ENCODE peak calls at places on chromosomes 7 and 10, in seven cellular contexts. L is mesendoderm, S is neuronal stem cell, H is H9, C is IMR-90, J is trophoblast cell, W is H1. V is an unnamed sample.

GRCh38 chr7:69260023-69260422 is 338.3 kb upstream of the AUTS2 start:
- DNase-seq in J (no peak), W (no peak), S (no peak), H (no peak), C (no peak), L (no peak), V (no peak)

GRCh38 chr7:42843209-42843800 is 68.6 kb downstream of the C7orf25 start:
- DNase-seq in S (peak), W (no peak), J (no peak), C (peak), H (peak), L (peak), V (peak)

GRCh38 chr7:76302299-76303056 is at the start of gene HSPB1:
- DNase-seq in S (peak), W (peak), C (peak), J (peak), H (peak), L (peak), V (peak)

GRCh38 chr7:157992511-157993160 is 595.0 kb downstream of the PTPRN2 start:
- DNase-seq in J (no peak), L (no peak), S (no peak), H (no peak), W (no peak), C (no peak), V (no peak)

GRCh38 chr7:127710635-127711034 is 58.6 kb downstream of the SND1 start:
- DNase-seq in L (no peak), J (no peak), S (no peak), C (no peak), H (no peak), W (no peak), V (no peak)

GRCh38 chr10:1465421-1465902 is 271.9 kb downstream of the ADARB2 start:
- DNase-seq in J (no peak), L (no peak), S (no peak), W (no peak), H (no peak), C (no peak), V (no peak)

GRCh38 chr10:6062101-6062771 is at the start of gene IL2RA:
- DNase-seq in W (no peak), J (no peak), H (peak), S (no peak), C (no peak), L (no peak), V (no peak)

GRCh38 chr7:6658618-6659345 is 21.7 kb downstream of the ZNF316 start:
- DNase-seq in C (no peak), J (no peak), W (no peak), L (no peak), S (no peak), H (no peak), V (no peak)

GRCh38 chr10:58293989-58294388 is 25.0 kb downstream of the CISD1 start:
- DNase-seq in J (no peak), L (peak), H (no peak), W (no peak), C (no peak), S (no peak), V (no peak)

GRCh38 chr7:90387470-90388240 is 15.6 kb upstream of the CLDN12 start:
- DNase-seq in W (no peak), J (no peak), S (no peak), L (peak), C (peak), H (no peak), V (no peak)

GRCh38 chr7:13882051-13882450 is 107.4 kb downstream of the ETV1 start:
- DNase-seq in S (no peak), C (no peak), L (no peak), W (no peak), H (no peak), J (peak), V (no peak)

GRCh38 chr10:120475844-120476791 is 19.1 kb downstream of the PLPP4 start:
- DNase-seq in S (no peak), J (no peak), W (peak), H (no peak), L (no peak), C (no peak), V (no peak)

GRCh38 chr10:79063071-79063491 is 5.7 kb upstream of the ZMIZ1 start:
- DNase-seq in W (no peak), H (no peak), C (no peak), S (no peak), L (no peak), J (no peak), V (no peak)

GRCh38 chr7:7639847-7640220 is 718 bp upstream of the UMAD1 start:
- DNase-seq in L (no peak), S (no peak), H (no peak), W (no peak), J (peak), C (peak), V (peak)

GRCh38 chr10:52483587-52483986 is 169.5 kb downstream of the DKK1 start:
- DNase-seq in J (no peak), L (no peak), W (no peak), S (no peak), C (no peak), H (no peak), V (no peak)

GRCh38 chr7:46160861-46161260 is 239.8 kb upstream of the IGFBP3 start:
- DNase-seq in W (no peak), J (no peak), L (no peak), S (no peak), C (no peak), H (no peak), V (no peak)

GRCh38 chr10:65570143-65571010 is 1355.5 kb upstream of the LRRTM3 start:
- DNase-seq in L (peak), S (peak), C (peak), W (peak), J (no peak), H (peak), V (peak)

GRCh38 chr10:22690614-22691431 is 23.6 kb downstream of the PIP4K2A start:
- DNase-seq in J (no peak), S (no peak), L (no peak), W (no peak), C (peak), H (peak), V (peak)

GRCh38 chr10:63258920-63259678 is 126.0 kb downstream of the NRBF2 start:
- DNase-seq in H (no peak), S (no peak), W (no peak), C (peak), L (no peak), J (no peak), V (no peak)

GRCh38 chr10:78619244-78619851 is 449.4 kb upstream of the ZMIZ1 start:
- DNase-seq in C (no peak), L (no peak), S (no peak), J (peak), H (no peak), W (no peak), V (no peak)

GRCh38 chr10:122362031-122362592 is 12.4 kb upstream of the PLEKHA1 start:
- DNase-seq in J (no peak), C (no peak), H (no peak), S (no peak), W (no peak), L (no peak), V (no peak)

GRCh38 chr7:128891942-128892269 is 18.6 kb downstream of the KCP start:
- DNase-seq in J (peak), H (no peak), W (no peak), C (no peak), S (no peak), L (no peak), V (no peak)

GRCh38 chr10:76336213-76336963 is 905.0 kb downstream of the LRMDA start:
- DNase-seq in C (no peak), S (no peak), J (no peak), W (no peak), L (no peak), H (no peak), V (peak)

GRCh38 chr10:62456611-62457101 is 82.5 kb downstream of the ZNF365 start:
- DNase-seq in C (peak), H (no peak), W (no peak), J (no peak), S (no peak), L (no peak), V (no peak)

GRCh38 chr7:27364344-27364758 is 121.7 kb downstream of the EVX1 start:
- DNase-seq in H (no peak), C (peak), W (no peak), J (no peak), L (no peak), S (no peak), V (peak)

GRCh38 chr7:105594034-105594433 is 12.7 kb upstream of the EFCAB10 start:
- DNase-seq in L (no peak), S (no peak), C (no peak), H (no peak), J (no peak), W (peak), V (no peak)

GRCh38 chr7:8228068-8228467 is 33.9 kb downstream of the ICA1 start:
- DNase-seq in L (no peak), J (no peak), S (no peak), H (no peak), W (no peak), C (no peak), V (no peak)

GRCh38 chr10:43931308-43931930 is 282.7 kb upstream of the ZNF32 start:
- DNase-seq in C (peak), S (no peak), J (no peak), H (peak), W (no peak), L (no peak), V (peak)

GRCh38 chr10:51888263-51888662 is 188.9 kb upstream of the CSTF2T start:
- DNase-seq in J (no peak), L (no peak), H (no peak), S (no peak), W (no peak), C (no peak), V (no peak)

GRCh38 chr7:87475359-87476178 is at the start of gene ABCB4:
- DNase-seq in L (no peak), W (peak), J (no peak), C (no peak), S (no peak), H (no peak), V (no peak)

GRCh38 chr10:7948601-7949000 is 105.9 kb upstream of the GATA3 start:
- DNase-seq in H (no peak), C (peak), L (no peak), J (no peak), W (no peak), S (no peak), V (peak)

GRCh38 chr7:158809596-158809995 is 19.7 kb downstream of the ESYT2 start:
- DNase-seq in H (no peak), S (no peak), C (peak), J (no peak), W (no peak), L (no peak), V (peak)

GRCh38 chr7:86908948-86909347 is 150.5 kb downstream of the ELAPOR2 start:
- DNase-seq in C (no peak), L (peak), J (no peak), H (no peak), W (no peak), S (no peak), V (peak)

GRCh38 chr10:1434202-1434601 is 303.1 kb downstream of the ADARB2 start:
- DNase-seq in W (no peak), H (peak), L (peak), S (no peak), J (no peak), C (no peak), V (no peak)

GRCh38 chr7:44379366-44380178 is 54.2 kb upstream of the CAMK2B start:
- DNase-seq in H (peak), S (no peak), L (no peak), C (peak), W (peak), J (no peak), V (peak)

GRCh38 chr7:151621961-151622360 is 102.3 kb upstream of the RHEB start:
- DNase-seq in C (no peak), S (no peak), J (no peak), H (no peak), L (no peak), W (peak), V (no peak)

DNA sequence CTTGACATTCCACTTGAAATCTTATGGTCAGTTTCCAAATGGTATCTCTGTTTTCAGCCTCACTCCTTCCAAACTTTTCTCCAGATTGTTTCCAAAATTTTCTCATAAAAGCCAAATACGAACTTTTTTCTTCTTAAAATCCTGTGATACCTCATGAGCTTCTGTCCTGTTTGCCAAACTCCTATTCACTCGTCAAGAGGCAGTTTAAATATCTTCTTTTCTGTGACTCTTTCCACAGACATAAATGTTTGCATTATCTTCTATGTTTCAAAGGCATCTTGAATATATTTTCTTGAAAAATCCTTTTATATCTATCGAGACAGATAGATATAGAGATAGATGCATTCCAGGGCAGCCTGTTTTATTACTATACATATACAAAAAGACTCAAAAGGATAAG is 109.4 kb downstream of the NRG3 start:
- DNase-seq in W (no peak), J (no peak), C (no peak), S (no peak), L (no peak), H (no peak), V (no peak)
- H2BK5ac ChIP-seq in W (no peak), J (no peak), C (no peak), S (no peak), L (no peak), H (no peak), V (no peak)

DNA sequence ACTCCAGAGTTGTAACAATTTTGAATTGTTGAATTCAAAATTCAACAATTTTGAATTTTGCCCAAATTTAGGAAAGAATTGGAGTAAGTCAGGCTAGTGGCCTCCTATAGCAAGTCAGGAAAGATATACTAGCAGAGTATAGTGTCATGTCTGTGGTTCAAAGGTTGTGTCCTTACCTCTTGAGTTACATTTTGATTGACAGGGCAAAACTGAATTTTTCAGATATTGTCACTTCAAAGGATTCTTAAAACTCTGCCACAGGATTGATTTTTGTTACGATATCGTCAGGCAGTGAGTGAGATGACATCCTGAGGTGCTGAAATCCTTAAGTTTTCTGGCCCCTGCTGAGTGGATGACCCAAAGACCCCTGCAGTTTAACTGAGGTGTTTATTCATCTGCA is 50.7 kb downstream of the RBM20 start:
- DNase-seq in C (no peak), H (no peak), W (no peak), L (no peak), J (no peak), S (no peak), V (no peak)
- H2BK5ac ChIP-seq in C (no peak), H (no peak), W (no peak), L (no peak), J (no peak), S (no peak), V (no peak)

DNA sequence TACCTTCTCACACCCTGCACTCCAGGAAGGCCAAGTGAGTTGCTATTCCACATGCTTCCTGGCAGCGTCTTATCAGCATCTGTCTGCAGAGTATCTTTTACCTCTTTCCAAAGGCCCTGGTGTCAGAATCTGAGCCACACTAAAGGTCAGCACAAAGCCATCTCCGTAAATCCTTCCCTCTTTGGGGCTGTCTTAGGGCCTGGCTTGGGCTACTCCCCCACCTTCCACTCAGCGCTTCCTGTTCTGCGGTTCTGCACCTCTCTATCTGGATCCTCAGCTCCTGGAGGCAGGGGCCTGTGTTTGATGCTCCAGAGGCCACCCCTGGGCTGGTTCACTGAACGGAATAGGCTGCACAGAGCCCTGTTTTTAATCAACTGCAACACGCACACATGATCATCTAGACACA is 334.8 kb upstream of the GALNT17 start:
- DNase-seq in W (no peak), J (no peak), C (no peak), L (peak), S (no peak), H (no peak), V (no peak)
- H2BK5ac ChIP-seq in W (no peak), J (no peak), C (no peak), L (no peak), S (no peak), H (no peak), V (no peak)

GRCh38 chr10:132282667-132283603 is 24.8 kb downstream of the STK32C start:
- DNase-seq in H (no peak), W (no peak), J (no peak), S (no peak), L (no peak), C (no peak), V (no peak)
- H2BK5ac ChIP-seq in H (no peak), W (no peak), J (no peak), S (no peak), L (no peak), C (no peak), V (no peak)

GRCh38 chr10:83233691-83234090 is 905.6 kb upstream of the GHITM start:
- DNase-seq in C (no peak), S (no peak), J (no peak), H (no peak), W (no peak), L (no peak), V (no peak)
- H2BK5ac ChIP-seq in C (no peak), S (no peak), J (no peak), H (no peak), W (no peak), L (no peak), V (no peak)

DNA sequence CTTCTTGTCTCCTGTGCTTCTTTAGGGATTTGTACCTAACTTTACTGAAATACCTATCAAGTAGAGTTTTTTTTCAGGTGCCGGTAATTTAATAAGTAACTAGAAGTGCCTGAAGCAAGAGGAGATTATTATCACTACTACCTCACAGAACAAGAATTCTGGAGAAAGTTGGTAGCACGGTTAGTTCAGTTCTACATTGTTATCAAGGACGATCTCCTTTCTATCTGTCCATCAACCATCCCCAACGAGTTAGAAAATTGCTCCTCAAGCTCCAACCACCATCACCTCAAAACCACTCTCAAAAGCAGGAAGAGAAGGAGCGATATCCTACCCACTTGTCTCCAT is 265.4 kb downstream of the SNX13 start:
- DNase-seq in S (no peak), L (no peak), W (no peak), C (no peak), H (no peak), J (peak), V (no peak)
- H2BK5ac ChIP-seq in S (no peak), L (no peak), W (no peak), C (no peak), H (no peak), J (no peak), V (no peak)

GRCh38 chr7:74405191-74405898 is 48.4 kb upstream of the GTF2IRD1 start:
- DNase-seq in W (peak), S (peak), L (peak), J (no peak), H (peak), C (no peak), V (no peak)
- H2BK5ac ChIP-seq in W (no peak), S (no peak), L (no peak), J (no peak), H (no peak), C (no peak), V (no peak)

DNA sequence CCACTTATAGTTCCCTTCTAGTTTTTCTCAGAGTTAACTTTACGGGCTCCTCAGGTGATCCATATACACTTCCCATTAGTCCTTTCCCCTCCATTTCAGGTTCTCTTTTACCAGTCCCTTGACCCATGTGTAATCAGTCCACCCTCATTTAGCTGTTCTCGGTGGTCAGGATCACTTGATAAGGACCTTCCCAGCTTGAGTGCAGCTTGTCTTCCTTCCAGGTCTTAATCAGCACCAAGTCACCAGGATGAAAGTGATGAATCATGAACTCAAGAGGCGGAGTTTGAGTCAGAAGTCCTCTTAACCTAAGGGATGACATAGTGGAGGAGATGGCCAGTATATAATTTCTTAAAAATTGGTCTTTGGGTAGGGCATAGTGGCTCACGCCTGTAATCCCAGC is 63.1 kb upstream of the CNTNAP2 start:
- DNase-seq in C (no peak), J (no peak), L (no peak), H (no peak), W (no peak), S (no peak), V (no peak)
- H2BK5ac ChIP-seq in C (no peak), J (no peak), L (no peak), H (no peak), W (no peak), S (no peak), V (no peak)

GRCh38 chr7:23275906-23276305 is 23.2 kb upstream of the MALSU1 start:
- DNase-seq in W (no peak), S (no peak), L (no peak), H (no peak), C (no peak), J (no peak), V (no peak)
- H2BK5ac ChIP-seq in W (no peak), S (no peak), L (no peak), H (no peak), C (no peak), J (no peak), V (no peak)

GRCh38 chr7:1262441-1262840 is 29.8 kb downstream of the UNCX start:
- DNase-seq in J (no peak), L (no peak), H (no peak), W (no peak), C (no peak), S (no peak), V (no peak)
- H2BK5ac ChIP-seq in J (no peak), L (no peak), H (no peak), W (no peak), C (no peak), S (no peak), V (no peak)

V was measured in mesenchymal stem cell.